ENCODE peak calls at places on chromosomes 2 and 18, in eight cellular contexts. C, Y, L, M, W, Z, O and P are unnamed samples.

GRCh38 chr2:234998404-234999211 is 46.8 kb downstream of the SH3BP4 start:
- DNase-seq in C (no peak), Y (no peak), L (no peak), M (no peak), W (no peak), Z (peak; percentile 80), O (no peak), P (no peak)

GRCh38 chr2:75180476-75180875 is 18.8 kb downstream of the TACR1 start:
- DNase-seq in C (no peak), Y (no peak), L (no peak), M (no peak), W (no peak), Z (no peak), O (no peak), P (no peak)

GRCh38 chr2:9964334-9964980 is 13.0 kb downstream of the GRHL1 start:
- DNase-seq in C (no peak), Y (no peak), L (no peak), M (no peak), W (no peak), Z (no peak), O (peak; percentile 41), P (no peak)

GRCh38 chr2:11692966-11693521 is 23.0 kb upstream of the NTSR2 start:
- DNase-seq in C (peak; percentile 47), Y (no peak), L (peak; percentile 89), M (peak; percentile 53), W (no peak), Z (peak; percentile 80), O (peak; percentile 75), P (peak; percentile 85)

GRCh38 chr2:149732001-149732685 is 144.6 kb upstream of the MMADHC start:
- DNase-seq in C (no peak), Y (no peak), L (no peak), M (no peak), W (no peak), Z (no peak), O (no peak), P (no peak)

GRCh38 chr2:136255648-136256461 is 137.9 kb upstream of the CXCR4 start:
- DNase-seq in C (no peak), Y (no peak), L (no peak), M (no peak), W (no peak), Z (no peak), O (no peak), P (no peak)

GRCh38 chr2:10514743-10515142 is 66.6 kb upstream of the ODC1 start:
- DNase-seq in C (no peak), Y (no peak), L (no peak), M (no peak), W (no peak), Z (no peak), O (no peak), P (peak; percentile 13)

GRCh38 chr2:6845312-6845711 is 20.4 kb downstream of the CMPK2 start:
- DNase-seq in C (no peak), Y (no peak), L (no peak), M (no peak), W (no peak), Z (peak; percentile 22), O (no peak), P (no peak)

GRCh38 chr18:57586243-57587049 is at the start of gene FECH:
- DNase-seq in C (peak; percentile 89), Y (no peak), L (peak; percentile 85), M (peak; percentile 82), W (peak; percentile 90), Z (peak; percentile 81), O (peak; percentile 74), P (peak; percentile 82)

GRCh38 chr2:46416739-46417403 is 62.5 kb upstream of the TMEM247 start:
- DNase-seq in C (no peak), Y (no peak), L (no peak), M (no peak), W (no peak), Z (no peak), O (no peak), P (no peak)

GRCh38 chr2:230441188-230441897 is 25.3 kb downstream of the SP100 start:
- DNase-seq in C (no peak), Y (peak; percentile 35), L (no peak), M (no peak), W (no peak), Z (no peak), O (no peak), P (no peak)

GRCh38 chr18:71105078-71105819 is 816.4 kb downstream of the SOCS6 start:
- DNase-seq in C (no peak), Y (no peak), L (peak; percentile 48), M (no peak), W (no peak), Z (no peak), O (no peak), P (peak; percentile 1)

GRCh38 chr18:961644-962355 is 57.1 kb downstream of the ADCYAP1 start:
- DNase-seq in C (no peak), Y (no peak), L (peak; percentile 84), M (peak; percentile 47), W (no peak), Z (peak; percentile 25), O (peak; percentile 68), P (peak; percentile 24)

GRCh38 chr2:65061910-65062339 is 5.7 kb downstream of the CEP68 start:
- DNase-seq in C (no peak), Y (no peak), L (peak; percentile 31), M (no peak), W (no peak), Z (no peak), O (no peak), P (peak; percentile 8)

GRCh38 chr2:65063426-65063825 is 7.2 kb downstream of the CEP68 start:
- DNase-seq in C (no peak), Y (no peak), L (no peak), M (no peak), W (no peak), Z (no peak), O (no peak), P (peak; percentile 10)

GRCh38 chr2:65062843-65063242 is 6.6 kb downstream of the CEP68 start:
- DNase-seq in C (peak; percentile 41), Y (no peak), L (peak; percentile 36), M (no peak), W (no peak), Z (no peak), O (no peak), P (no peak)

GRCh38 chr2:65067806-65068553 is 11.8 kb downstream of the CEP68 start:
- DNase-seq in C (no peak), Y (no peak), L (no peak), M (no peak), W (no peak), Z (no peak), O (no peak), P (peak; percentile 15)

GRCh38 chr2:65064728-65065552 is 8.7 kb downstream of the CEP68 start:
- DNase-seq in C (peak; percentile 78), Y (peak; percentile 86), L (peak; percentile 67), M (peak; percentile 45), W (peak; percentile 72), Z (peak; percentile 35), O (peak; percentile 83), P (peak; percentile 65)
- H3K4me3 ChIP-seq in C (peak overlapping the region; percentile 47), Y (peak overlapping the region; percentile 35), L (no peak overlapping the region), M (no peak overlapping the region), W (peak overlapping the region; percentile 25), Z (no peak overlapping the region), O (no peak overlapping the region), P (no peak overlapping the region)

DNA sequence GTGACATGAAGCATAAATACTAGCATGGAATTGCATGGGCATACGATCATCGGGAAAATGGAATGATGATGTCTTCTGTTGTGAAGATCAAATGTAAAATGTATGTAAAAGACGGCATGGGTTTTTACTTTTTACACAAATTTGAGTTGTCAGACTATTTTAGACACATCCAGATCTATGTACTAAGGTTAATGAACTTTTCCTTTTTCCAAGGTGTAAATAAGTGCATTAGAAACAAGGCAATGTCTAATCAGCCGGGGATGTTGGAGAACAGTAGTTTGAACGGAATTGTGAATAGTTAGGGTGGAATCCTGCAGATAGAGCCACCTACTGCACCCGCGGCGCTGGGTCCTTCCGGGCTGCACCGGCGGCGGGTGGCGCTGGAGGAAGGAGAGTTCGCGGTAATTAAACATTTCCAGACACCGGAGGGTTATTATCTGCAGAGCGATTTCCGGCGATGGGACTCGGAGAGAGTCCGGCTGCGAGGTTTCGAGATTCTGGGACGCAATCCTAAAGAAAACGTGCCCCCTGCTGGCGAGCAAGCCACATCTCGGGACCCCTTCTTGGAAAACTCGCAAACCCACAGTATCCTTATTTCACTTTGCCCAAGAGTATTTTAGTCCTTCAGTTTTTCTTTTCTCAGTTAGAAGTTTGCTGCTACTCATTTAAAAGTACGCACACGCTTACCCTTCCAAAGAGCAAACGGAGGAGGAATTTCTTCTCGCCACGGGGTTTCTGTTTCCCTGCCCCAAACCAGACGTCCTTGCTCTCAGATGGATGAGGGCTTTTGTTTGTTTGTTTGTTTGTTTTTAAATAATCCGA is 4.4 kb upstream of the OSR1 start:
- DNase-seq in C (peak; percentile 80), Y (no peak), L (peak; percentile 89), M (peak; percentile 84), W (peak; percentile 78), Z (peak; percentile 86), O (peak; percentile 45), P (peak; percentile 89)
- H3K27me3 ChIP-seq in C (no peaks in the 10 kb centered on the region), Y (peaks cover 52% of the 10 kb centered on the region), L (peaks cover 99% of the 10 kb centered on the region), M (no peaks in the 10 kb centered on the region), W (peaks cover 39% of the 10 kb centered on the region), Z (peaks cover 95% of the 10 kb centered on the region), O (peaks cover 33% of the 10 kb centered on the region), P (peaks cover 85% of the 10 kb centered on the region)

DNA sequence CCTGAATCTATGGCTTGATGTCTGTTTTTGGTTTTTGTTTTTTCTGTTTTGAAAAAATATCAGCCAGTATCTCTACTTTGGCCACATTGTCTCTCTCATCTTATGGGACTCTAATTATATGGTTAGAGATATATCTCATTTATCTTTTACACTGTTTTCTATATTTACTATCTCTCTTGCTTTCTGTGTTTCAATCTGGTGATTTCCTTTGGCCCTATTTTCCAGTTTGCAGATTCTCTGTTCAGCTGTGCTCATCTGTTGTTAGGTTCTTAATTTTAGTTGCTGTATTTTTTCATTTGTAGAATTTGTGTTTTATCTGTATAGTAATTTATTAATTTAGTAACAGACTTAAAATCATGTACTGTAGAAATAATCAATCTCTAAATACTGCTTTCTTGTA is 41.3 kb upstream of the ELAC1 start:
- DNase-seq in C (no peak), Y (no peak), L (no peak), M (no peak), W (no peak), Z (no peak), O (no peak), P (no peak)
- H3K36me3 ChIP-seq in C (no peaks in the 10 kb centered on the region), Y (no peaks in the 10 kb centered on the region), L (peaks cover 94% of the 10 kb centered on the region), M (no peaks in the 10 kb centered on the region), W (peaks cover 44% of the 10 kb centered on the region), Z (peaks cover 30% of the 10 kb centered on the region), O (peaks cover 3% of the 10 kb centered on the region), P (peaks cover 8% of the 10 kb centered on the region)

DNA sequence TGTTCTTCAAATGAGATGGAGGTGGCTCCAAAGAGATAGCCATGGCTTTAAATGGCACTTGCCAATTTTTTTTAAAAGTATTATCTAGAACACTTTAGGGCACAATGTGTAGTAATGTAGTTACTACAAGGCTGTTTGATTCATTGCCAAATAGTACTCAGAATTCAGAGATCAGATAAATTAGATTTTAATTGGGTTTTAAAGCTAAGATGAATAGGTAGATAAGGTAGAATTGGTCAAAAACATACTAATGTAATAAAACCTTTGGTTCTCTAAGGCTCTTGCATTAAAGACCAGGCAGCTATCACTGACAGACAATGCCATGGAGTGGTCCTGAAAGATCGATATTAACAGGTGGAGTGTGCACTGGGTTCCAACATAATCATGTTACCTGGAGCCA is 365.9 kb downstream of the LRRTM1 start:
- DNase-seq in C (no peak), Y (no peak), L (no peak), M (no peak), W (no peak), Z (no peak), O (no peak), P (no peak)
- H3K4me3 ChIP-seq in C (no peak overlapping the region), Y (no peak overlapping the region), L (no peak overlapping the region), M (no peak overlapping the region), W (no peak overlapping the region), Z (no peak overlapping the region), O (no peak overlapping the region), P (no peak overlapping the region)

GRCh38 chr2:72037322-72037721 is 110.3 kb downstream of the CYP26B1 start:
- DNase-seq in C (no peak), Y (no peak), L (peak; percentile 50), M (no peak), W (no peak), Z (no peak), O (no peak), P (peak; percentile 41)
- H3K27me3 ChIP-seq in C (peaks cover 3% of the 10 kb centered on the region), Y (no peaks in the 10 kb centered on the region), L (no peaks in the 10 kb centered on the region), M (no peaks in the 10 kb centered on the region), W (no peaks in the 10 kb centered on the region), Z (no peaks in the 10 kb centered on the region), O (no peaks in the 10 kb centered on the region), P (no peaks in the 10 kb centered on the region)